ENCODE peak calls at places on chromosomes 13 and 19, in five cellular contexts. I, Y, M, G and T are unnamed samples. For H3K9me3, the result is how much of the 10 kb centered on the place peaks cover.

GRCh38 chr13:109783447-109783814 is 3.0 kb downstream of the IRS2 start:
- DNase-seq in Y (no peak), G (no peak), M (no peak), I (peak), T (no peak)

GRCh38 chr13:111876506-111876905 is 190.4 kb upstream of the SOX1 start:
- DNase-seq in G (no peak), I (no peak), M (no peak), Y (no peak), T (no peak)

GRCh38 chr13:58254961-58255360 is 623.4 kb downstream of the PCDH17 start:
- DNase-seq in M (no peak), G (no peak), I (peak), Y (no peak), T (no peak)

GRCh38 chr13:36453518-36453917 is 21.2 kb downstream of the CCNA1 start:
- DNase-seq in I (peak), Y (no peak), G (no peak), M (no peak), T (no peak)

GRCh38 chr13:89746554-89746953 is 1600.9 kb upstream of the MIR17HG start:
- DNase-seq in Y (no peak), G (no peak), M (no peak), I (peak), T (no peak)

GRCh38 chr13:109730832-109731335 is 55.5 kb downstream of the IRS2 start:
- DNase-seq in I (no peak), G (no peak), Y (no peak), M (no peak), T (no peak)

GRCh38 chr19:13091400-13092161 is 11.1 kb downstream of the LYL1 start:
- DNase-seq in M (peak), G (peak), Y (peak), I (peak), T (peak)

GRCh38 chr13:67036694-67037093 is 193.4 kb downstream of the PCDH9 start:
- DNase-seq in Y (no peak), M (no peak), I (no peak), G (no peak), T (no peak)

GRCh38 chr19:11931051-11931450 is 6.1 kb downstream of the ZNF700 start:
- DNase-seq in I (no peak), G (no peak), Y (no peak), M (no peak), T (no peak)

GRCh38 chr19:31266196-31266595 is 83.0 kb downstream of the TSHZ3 start:
- DNase-seq in I (no peak), M (no peak), G (no peak), Y (no peak), T (no peak)

GRCh38 chr13:49652691-49653305 is 24.5 kb downstream of the ARL11 start:
- DNase-seq in I (peak), M (no peak), G (no peak), Y (no peak), T (no peak)

GRCh38 chr13:99199541-99200432 is 867 bp upstream of the UBAC2 start:
- DNase-seq in Y (no peak), M (peak), G (no peak), I (no peak), T (peak)

GRCh38 chr19:10525636-10526035 is 8.4 kb upstream of the S1PR5 start:
- DNase-seq in M (no peak), I (no peak), G (no peak), Y (no peak), T (no peak)

GRCh38 chr13:108777421-108778420 is 148.3 kb downstream of the MYO16 start:
- DNase-seq in M (no peak), Y (no peak), G (no peak), I (peak), T (no peak)

GRCh38 chr19:4624733-4625362 is 14.5 kb upstream of the TNFAIP8L1 start:
- DNase-seq in Y (no peak), M (no peak), I (peak), G (no peak), T (no peak)

GRCh38 chr13:66492479-66492878 is 737.7 kb downstream of the PCDH9 start:
- DNase-seq in Y (no peak), I (peak), G (no peak), M (no peak), T (no peak)

GRCh38 chr13:98697833-98698232 is 54.6 kb downstream of the SLC15A1 start:
- DNase-seq in I (no peak), Y (no peak), G (no peak), M (no peak), T (no peak)

GRCh38 chr13:49645451-49645850 is 17.1 kb downstream of the ARL11 start:
- DNase-seq in M (no peak), Y (no peak), I (no peak), G (no peak), T (no peak)

GRCh38 chr13:76884571-76885202 is 1.5 kb downstream of the KCTD12 start:
- DNase-seq in G (peak), M (no peak), Y (no peak), I (no peak), T (no peak)

GRCh38 chr13:110485604-110486003 is 75.9 kb downstream of the RAB20 start:
- DNase-seq in Y (no peak), I (peak), G (no peak), M (no peak), T (no peak)

GRCh38 chr19:9073806-9074205 is 13.1 kb upstream of the OR1M1 start:
- DNase-seq in M (no peak), G (no peak), Y (no peak), I (no peak), T (no peak)

GRCh38 chr19:38993271-38993670 is 17.7 kb upstream of the FBXO17 start:
- DNase-seq in Y (no peak), M (no peak), I (no peak), G (no peak), T (no peak)

GRCh38 chr13:91664036-91664435 is 265.6 kb downstream of the GPC5 start:
- DNase-seq in G (no peak), M (no peak), I (no peak), Y (no peak), T (no peak)

GRCh38 chr19:48543121-48543710 is 8.8 kb upstream of the SULT2B1 start:
- DNase-seq in M (no peak), G (no peak), I (no peak), Y (no peak), T (no peak)

GRCh38 chr13:73327579-73327978 is 268.8 kb downstream of the KLF5 start:
- DNase-seq in I (no peak), M (no peak), Y (no peak), G (no peak), T (no peak)

GRCh38 chr19:13812544-13812943 is 17.3 kb downstream of the ZSWIM4 start:
- DNase-seq in M (no peak), G (no peak), Y (no peak), I (no peak), T (no peak)

GRCh38 chr13:80655778-80656518 is 315.0 kb upstream of the SPRY2 start:
- DNase-seq in M (no peak), Y (no peak), I (no peak), G (no peak), T (no peak)

GRCh38 chr19:48992571-48993174 is 436 bp downstream of the GYS1 start:
- DNase-seq in Y (no peak), M (no peak), I (no peak), G (no peak), T (peak)

GRCh38 chr19:42028304-42029216 is 34.5 kb upstream of the ATP1A3 start:
- DNase-seq in G (no peak), M (no peak), Y (no peak), I (peak), T (no peak)

GRCh38 chr19:13234518-13234917 is 84.3 kb downstream of the IER2 start:
- DNase-seq in G (no peak), M (peak), I (peak), Y (no peak), T (no peak)

GRCh38 chr13:33524086-33524485 is 238.5 kb upstream of the STARD13 start:
- DNase-seq in M (no peak), G (no peak), I (no peak), Y (no peak), T (no peak)

GRCh38 chr19:54218259-54218658 is 4.5 kb downstream of the LILRB3 start:
- DNase-seq in Y (no peak), M (no peak), I (no peak), G (no peak), T (no peak)

GRCh38 chr19:52172347-52172746 is 926 bp upstream of the ZNF836 start:
- DNase-seq in Y (no peak), M (no peak), G (no peak), I (no peak), T (no peak)

GRCh38 chr19:52170304-52170703 is 1.1 kb downstream of the ZNF836 start:
- DNase-seq in M (no peak), Y (no peak), G (no peak), I (no peak), T (no peak)

GRCh38 chr19:52171321-52172169 is at the start of gene ZNF836:
- DNase-seq in Y (peak), I (peak), M (peak), G (peak), T (peak)

GRCh38 chr19:52176574-52176973 is 5.2 kb upstream of the ZNF836 start:
- DNase-seq in I (peak), M (no peak), G (no peak), Y (no peak), T (no peak)

DNA sequence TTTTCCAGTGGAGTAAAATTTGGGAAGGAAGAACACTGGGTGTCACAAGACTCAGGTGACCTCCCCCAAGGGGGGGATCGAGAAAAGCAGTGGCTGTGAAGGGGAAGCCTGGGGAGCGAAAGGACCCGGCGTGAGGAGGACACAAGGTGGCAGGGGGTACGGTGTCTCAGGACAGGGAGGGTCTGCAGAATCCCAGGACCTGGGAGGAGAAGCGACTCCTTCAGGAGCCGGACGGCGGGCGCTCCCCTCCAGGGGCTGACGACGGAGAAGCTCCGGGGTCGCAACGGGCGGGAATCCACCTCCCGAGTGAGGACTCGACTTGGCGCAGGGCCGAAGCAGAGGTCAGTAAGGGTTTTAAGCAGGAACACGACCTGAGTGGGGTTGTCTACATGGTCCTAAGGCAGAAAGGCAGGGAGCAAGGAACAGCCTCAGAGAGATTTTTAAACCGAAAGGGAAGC is 529 bp downstream of the ZNF836 start:
- DNase-seq in I (peak), G (peak), M (no peak), Y (no peak), T (peak)
- TF ChIP-seq CTCF in I (no peak), G (no peak), M (no peak), Y (no peak), T (no peak)

DNA sequence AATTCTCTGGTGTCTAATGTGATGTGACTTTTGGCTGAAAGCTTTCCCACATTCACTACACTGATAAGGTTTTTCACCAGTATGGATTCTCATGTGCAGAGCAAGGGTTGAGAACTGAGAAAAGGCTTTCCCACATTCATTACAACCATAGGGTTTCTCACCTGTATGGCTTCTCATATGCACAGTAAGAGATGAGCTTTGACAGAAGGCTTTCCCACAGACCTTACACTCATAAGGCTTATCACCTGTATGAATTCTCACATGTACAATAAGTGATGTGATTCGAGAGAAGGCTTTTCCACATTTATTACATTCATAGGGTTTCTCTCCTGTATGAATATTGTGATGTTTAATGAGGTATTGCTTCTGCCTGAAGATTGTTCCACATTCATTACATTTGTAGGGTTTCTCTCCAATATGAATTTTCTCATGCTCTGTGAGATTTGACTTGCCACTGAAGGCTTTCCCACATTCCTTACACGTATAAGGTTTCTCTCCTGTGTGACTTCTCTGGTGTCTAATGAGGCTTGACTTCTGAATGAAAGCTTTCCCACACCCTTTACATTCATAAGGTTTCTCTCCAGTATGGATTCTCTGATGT is 14.0 kb downstream of the ZNF260 start:
- DNase-seq in Y (no peak), G (no peak), M (no peak), I (no peak), T (no peak)
- H3K9me3 ChIP-seq in Y (half or more), G (under half), M (half or more), I (half or more), T (under half)

DNA sequence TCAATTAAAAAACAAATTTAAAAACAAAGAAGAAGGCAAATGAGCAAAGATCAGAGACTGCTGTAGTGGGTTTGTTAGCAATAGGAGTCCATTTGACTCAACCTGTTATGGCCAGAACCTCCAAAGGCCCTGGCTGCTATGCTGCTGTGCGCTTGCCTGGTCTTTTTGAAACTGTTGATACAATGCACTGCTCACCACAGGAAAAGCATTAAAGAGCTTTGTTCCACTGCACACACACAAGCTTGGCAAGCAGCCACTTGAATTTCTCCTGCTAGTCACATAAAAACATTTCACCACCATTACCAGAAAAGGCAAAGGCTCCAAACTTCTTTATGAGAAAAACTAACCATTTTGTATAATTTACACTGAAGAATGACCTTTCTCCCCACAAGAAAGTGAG is 132.2 kb downstream of the FREM2 start:
- DNase-seq in G (no peak), Y (no peak), M (no peak), I (peak), T (no peak)
- TF ChIP-seq CTCF in G (no peak), Y (no peak), M (no peak), I (no peak), T (no peak)

DNA sequence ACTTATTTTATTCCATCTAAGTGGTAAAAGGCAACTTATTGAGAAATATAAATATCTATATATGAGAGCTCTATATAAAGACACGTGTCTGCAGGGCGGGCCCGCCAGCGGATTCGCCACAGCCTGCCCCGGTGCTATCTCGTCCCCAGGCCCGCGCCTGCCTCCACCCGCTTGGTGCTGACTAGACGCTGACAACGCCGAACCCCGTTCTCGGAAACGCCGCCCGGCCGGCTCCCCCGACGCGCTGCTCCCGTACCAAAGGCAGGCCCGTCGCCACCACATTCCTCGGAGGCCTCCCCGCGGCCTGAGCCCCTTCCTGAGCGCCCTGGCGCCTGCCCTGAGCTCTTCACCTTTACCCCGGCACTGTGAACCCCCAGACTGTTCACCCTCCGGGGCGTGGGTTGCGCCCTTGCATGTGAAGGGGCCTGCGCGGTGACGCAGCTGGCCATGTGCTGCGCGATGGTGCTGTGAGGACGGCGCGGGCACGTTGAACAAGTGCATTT is 6.0 kb downstream of the PLEKHJ1 start:
- DNase-seq in M (no peak), Y (no peak), G (no peak), I (no peak), T (no peak)
- H3K9me3 ChIP-seq in M (under half), Y (under half), G (under half), I (under half), T (under half)

GRCh38 chr19:55344444-55344843 is 4.8 kb downstream of the KMT5C start:
- DNase-seq in M (no peak), I (no peak), Y (no peak), G (no peak), T (no peak)
- TF ChIP-seq CTCF in M (no peak), I (no peak), Y (no peak), G (no peak), T (no peak)

GRCh38 chr19:6835501-6835900 is 51.9 kb upstream of the ADGRE1 start:
- DNase-seq in M (no peak), I (no peak), G (no peak), Y (no peak), T (no peak)
- H3K9me3 ChIP-seq in M (under half), I (under half), G (under half), Y (under half), T (under half)

GRCh38 chr13:95660981-95661581 is 15.9 kb upstream of the DNAJC3 start:
- DNase-seq in I (peak), Y (no peak), M (no peak), G (peak), T (no peak)
- TF ChIP-seq CTCF in I (peak), Y (peak), M (peak), G (peak), T (no peak)

DNA sequence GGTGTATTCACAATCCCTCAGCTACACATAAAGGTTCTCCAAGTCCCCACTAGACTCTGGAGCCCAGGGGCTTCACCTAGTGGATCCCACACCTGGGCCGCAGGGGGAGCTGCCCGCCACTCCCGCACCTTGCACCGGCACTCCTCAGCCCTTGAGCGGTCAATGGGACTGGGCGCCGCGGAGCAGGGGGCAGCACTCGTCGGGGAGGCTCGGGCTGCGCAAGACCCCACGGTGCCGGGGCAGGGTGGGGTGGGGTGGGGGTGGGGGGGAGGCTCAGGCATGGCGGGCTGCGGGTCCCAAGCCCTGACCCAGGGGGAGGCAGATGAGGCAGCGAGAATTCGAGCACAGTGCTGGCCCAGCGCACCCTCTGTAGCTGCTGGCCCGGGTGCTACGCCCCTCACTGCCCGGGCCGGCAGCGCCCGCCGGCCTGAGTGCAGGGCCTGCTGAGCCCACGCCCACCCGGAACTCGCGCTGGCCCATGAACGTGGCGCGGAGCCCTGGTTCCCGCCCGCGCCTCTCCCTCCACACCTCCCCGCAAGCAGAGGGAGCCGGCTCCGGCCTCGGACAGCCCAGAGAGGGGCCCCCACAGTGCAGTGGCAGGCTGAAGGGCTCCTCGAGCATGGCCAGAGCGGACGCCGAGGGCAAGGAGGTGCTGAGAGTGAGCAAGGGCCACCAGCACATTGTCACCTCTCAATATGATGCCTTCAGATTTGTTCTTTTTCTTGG is 121.7 kb downstream of the UGGT2 start:
- DNase-seq in M (no peak), Y (no peak), G (no peak), I (no peak), T (no peak)
- H3K9me3 ChIP-seq in M (under half), Y (under half), G (under half), I (under half), T (under half)